ENCODE peak calls at places on chromosomes 5 and 9, in eight cellular contexts. One of them, this sample, is unnamed.
A peak's percentile ranks its signal among the peaks of the same experiment; 100 is the strongest.

GRCh38 chr5:107618233-107618632 is 52.5 kb downstream of the EFNA5 start:
- DNase-seq in stimulated activated CD4-positive, alpha-beta T cell treated with anti-CD3 and anti-CD28 coated beads, Interleukin-2, amount 100 ng/mL, for 48 hours: no peak
- DNase-seq in activated gamma-delta T cell treated with Interleukin-2 at 50 U/mL for 16 hours: no peak
- DNase-seq in activated CD4-positive, alpha-beta T cell treated with anti-CD3 and anti-CD28 coated beads, Interleukin-2, amount 50 U/mL, for 1 hour: no peak
- DNase-seq in amniotic stem cell: no peak
- DNase-seq in NCI-H2029: no peak
- DNase-seq in H4: peak; percentile 43
- DNase-seq in NCI-H2081: no peak
- DNase-seq in this sample: no peak

GRCh38 chr9:16213781-16214515 is 656.5 kb downstream of the BNC2 start:
- DNase-seq in H4: no peak
- DNase-seq in NCI-H2081: no peak
- DNase-seq in activated CD4-positive, alpha-beta T cell treated with anti-CD3 and anti-CD28 coated beads, Interleukin-2, amount 50 U/mL, for 1 hour: no peak
- DNase-seq in amniotic stem cell: peak; percentile 92
- DNase-seq in NCI-H2029: no peak
- DNase-seq in activated gamma-delta T cell treated with Interleukin-2 at 50 U/mL for 16 hours: no peak
- DNase-seq in stimulated activated CD4-positive, alpha-beta T cell treated with anti-CD3 and anti-CD28 coated beads, Interleukin-2, amount 100 ng/mL, for 48 hours: no peak
- DNase-seq in this sample: no peak

GRCh38 chr5:67976812-67977455 is 238.6 kb upstream of the PIK3R1 start:
- DNase-seq in activated CD4-positive, alpha-beta T cell treated with anti-CD3 and anti-CD28 coated beads, Interleukin-2, amount 50 U/mL, for 1 hour: no peak
- DNase-seq in stimulated activated CD4-positive, alpha-beta T cell treated with anti-CD3 and anti-CD28 coated beads, Interleukin-2, amount 100 ng/mL, for 48 hours: no peak
- DNase-seq in NCI-H2081: no peak
- DNase-seq in NCI-H2029: no peak
- DNase-seq in H4: no peak
- DNase-seq in amniotic stem cell: no peak
- DNase-seq in activated gamma-delta T cell treated with Interleukin-2 at 50 U/mL for 16 hours: no peak
- DNase-seq in this sample: no peak

GRCh38 chr9:15837079-15837679 is 284.3 kb downstream of the CCDC171 start:
- DNase-seq in amniotic stem cell: peak; percentile 10
- DNase-seq in H4: peak; percentile 52
- DNase-seq in activated CD4-positive, alpha-beta T cell treated with anti-CD3 and anti-CD28 coated beads, Interleukin-2, amount 50 U/mL, for 1 hour: no peak
- DNase-seq in NCI-H2081: peak; percentile 51
- DNase-seq in stimulated activated CD4-positive, alpha-beta T cell treated with anti-CD3 and anti-CD28 coated beads, Interleukin-2, amount 100 ng/mL, for 48 hours: peak; percentile 21
- DNase-seq in NCI-H2029: peak; percentile 29
- DNase-seq in activated gamma-delta T cell treated with Interleukin-2 at 50 U/mL for 16 hours: no peak
- DNase-seq in this sample: peak; percentile 64

GRCh38 chr5:180331647-180331950 is 21.5 kb downstream of the GFPT2 start:
- DNase-seq in NCI-H2081: no peak
- DNase-seq in activated gamma-delta T cell treated with Interleukin-2 at 50 U/mL for 16 hours: no peak
- DNase-seq in H4: peak; percentile 71
- DNase-seq in amniotic stem cell: no peak
- DNase-seq in stimulated activated CD4-positive, alpha-beta T cell treated with anti-CD3 and anti-CD28 coated beads, Interleukin-2, amount 100 ng/mL, for 48 hours: no peak
- DNase-seq in activated CD4-positive, alpha-beta T cell treated with anti-CD3 and anti-CD28 coated beads, Interleukin-2, amount 50 U/mL, for 1 hour: no peak
- DNase-seq in NCI-H2029: no peak
- DNase-seq in this sample: no peak

GRCh38 chr5:96844476-96844990 is 31.8 kb upstream of the ERAP2 start:
- DNase-seq in activated CD4-positive, alpha-beta T cell treated with anti-CD3 and anti-CD28 coated beads, Interleukin-2, amount 50 U/mL, for 1 hour: no peak
- DNase-seq in activated gamma-delta T cell treated with Interleukin-2 at 50 U/mL for 16 hours: no peak
- DNase-seq in NCI-H2081: no peak
- DNase-seq in amniotic stem cell: no peak
- DNase-seq in NCI-H2029: no peak
- DNase-seq in H4: peak; percentile 65
- DNase-seq in stimulated activated CD4-positive, alpha-beta T cell treated with anti-CD3 and anti-CD28 coated beads, Interleukin-2, amount 100 ng/mL, for 48 hours: no peak
- DNase-seq in this sample: no peak

GRCh38 chr5:149837680-149838269 is 106.8 kb downstream of the PDE6A start:
- DNase-seq in NCI-H2081: no peak
- DNase-seq in stimulated activated CD4-positive, alpha-beta T cell treated with anti-CD3 and anti-CD28 coated beads, Interleukin-2, amount 100 ng/mL, for 48 hours: no peak
- DNase-seq in H4: peak; percentile 62
- DNase-seq in activated CD4-positive, alpha-beta T cell treated with anti-CD3 and anti-CD28 coated beads, Interleukin-2, amount 50 U/mL, for 1 hour: no peak
- DNase-seq in NCI-H2029: peak; percentile 32
- DNase-seq in activated gamma-delta T cell treated with Interleukin-2 at 50 U/mL for 16 hours: no peak
- DNase-seq in amniotic stem cell: peak; percentile 7
- DNase-seq in this sample: peak; percentile 39

GRCh38 chr9:15160673-15161072 is 146.3 kb downstream of the TTC39B start:
- DNase-seq in stimulated activated CD4-positive, alpha-beta T cell treated with anti-CD3 and anti-CD28 coated beads, Interleukin-2, amount 100 ng/mL, for 48 hours: no peak
- DNase-seq in activated CD4-positive, alpha-beta T cell treated with anti-CD3 and anti-CD28 coated beads, Interleukin-2, amount 50 U/mL, for 1 hour: no peak
- DNase-seq in activated gamma-delta T cell treated with Interleukin-2 at 50 U/mL for 16 hours: no peak
- DNase-seq in amniotic stem cell: no peak
- DNase-seq in H4: peak; percentile 65
- DNase-seq in NCI-H2029: no peak
- DNase-seq in NCI-H2081: no peak
- DNase-seq in this sample: no peak

GRCh38 chr5:126015244-126016054 is 407.8 kb upstream of the GRAMD2B start:
- DNase-seq in H4: peak; percentile 40
- DNase-seq in amniotic stem cell: no peak
- DNase-seq in NCI-H2081: peak; percentile 67
- DNase-seq in activated gamma-delta T cell treated with Interleukin-2 at 50 U/mL for 16 hours: no peak
- DNase-seq in activated CD4-positive, alpha-beta T cell treated with anti-CD3 and anti-CD28 coated beads, Interleukin-2, amount 50 U/mL, for 1 hour: no peak
- DNase-seq in stimulated activated CD4-positive, alpha-beta T cell treated with anti-CD3 and anti-CD28 coated beads, Interleukin-2, amount 100 ng/mL, for 48 hours: no peak
- DNase-seq in NCI-H2029: no peak
- DNase-seq in this sample: peak; percentile 51

GRCh38 chr9:27065288-27065687 is 43.7 kb upstream of the TEK start:
- DNase-seq in stimulated activated CD4-positive, alpha-beta T cell treated with anti-CD3 and anti-CD28 coated beads, Interleukin-2, amount 100 ng/mL, for 48 hours: no peak
- DNase-seq in NCI-H2029: no peak
- DNase-seq in H4: no peak
- DNase-seq in activated gamma-delta T cell treated with Interleukin-2 at 50 U/mL for 16 hours: no peak
- DNase-seq in amniotic stem cell: no peak
- DNase-seq in activated CD4-positive, alpha-beta T cell treated with anti-CD3 and anti-CD28 coated beads, Interleukin-2, amount 50 U/mL, for 1 hour: no peak
- DNase-seq in NCI-H2081: no peak
- DNase-seq in this sample: no peak

GRCh38 chr5:55188656-55189380 is 15.8 kb upstream of the CDC20B start:
- DNase-seq in H4: no peak
- DNase-seq in NCI-H2029: peak; percentile 22
- DNase-seq in stimulated activated CD4-positive, alpha-beta T cell treated with anti-CD3 and anti-CD28 coated beads, Interleukin-2, amount 100 ng/mL, for 48 hours: no peak
- DNase-seq in amniotic stem cell: no peak
- DNase-seq in activated CD4-positive, alpha-beta T cell treated with anti-CD3 and anti-CD28 coated beads, Interleukin-2, amount 50 U/mL, for 1 hour: no peak
- DNase-seq in NCI-H2081: peak; percentile 35
- DNase-seq in activated gamma-delta T cell treated with Interleukin-2 at 50 U/mL for 16 hours: no peak
- DNase-seq in this sample: peak; percentile 89

GRCh38 chr9:36961568-36962360 is 72.3 kb downstream of the PAX5 start:
- DNase-seq in activated gamma-delta T cell treated with Interleukin-2 at 50 U/mL for 16 hours: no peak
- DNase-seq in stimulated activated CD4-positive, alpha-beta T cell treated with anti-CD3 and anti-CD28 coated beads, Interleukin-2, amount 100 ng/mL, for 48 hours: no peak
- DNase-seq in amniotic stem cell: no peak
- DNase-seq in activated CD4-positive, alpha-beta T cell treated with anti-CD3 and anti-CD28 coated beads, Interleukin-2, amount 50 U/mL, for 1 hour: no peak
- DNase-seq in H4: no peak
- DNase-seq in NCI-H2029: no peak
- DNase-seq in NCI-H2081: no peak
- DNase-seq in this sample: no peak

GRCh38 chr9:71916834-71917534 is 5.5 kb downstream of the C9orf85 start:
- DNase-seq in NCI-H2081: no peak
- DNase-seq in NCI-H2029: no peak
- DNase-seq in activated CD4-positive, alpha-beta T cell treated with anti-CD3 and anti-CD28 coated beads, Interleukin-2, amount 50 U/mL, for 1 hour: no peak
- DNase-seq in activated gamma-delta T cell treated with Interleukin-2 at 50 U/mL for 16 hours: no peak
- DNase-seq in amniotic stem cell: no peak
- DNase-seq in stimulated activated CD4-positive, alpha-beta T cell treated with anti-CD3 and anti-CD28 coated beads, Interleukin-2, amount 100 ng/mL, for 48 hours: no peak
- DNase-seq in H4: no peak
- DNase-seq in this sample: no peak

GRCh38 chr9:76886318-76886717 is 19.6 kb downstream of the PRUNE2 start:
- DNase-seq in activated gamma-delta T cell treated with Interleukin-2 at 50 U/mL for 16 hours: no peak
- DNase-seq in stimulated activated CD4-positive, alpha-beta T cell treated with anti-CD3 and anti-CD28 coated beads, Interleukin-2, amount 100 ng/mL, for 48 hours: no peak
- DNase-seq in NCI-H2029: no peak
- DNase-seq in NCI-H2081: no peak
- DNase-seq in activated CD4-positive, alpha-beta T cell treated with anti-CD3 and anti-CD28 coated beads, Interleukin-2, amount 50 U/mL, for 1 hour: no peak
- DNase-seq in amniotic stem cell: no peak
- DNase-seq in H4: no peak
- DNase-seq in this sample: no peak

GRCh38 chr9:13728917-13729811 is 449.7 kb upstream of the MPDZ start:
- DNase-seq in activated gamma-delta T cell treated with Interleukin-2 at 50 U/mL for 16 hours: no peak
- DNase-seq in amniotic stem cell: no peak
- DNase-seq in NCI-H2029: no peak
- DNase-seq in NCI-H2081: no peak
- DNase-seq in H4: peak; percentile 26
- DNase-seq in activated CD4-positive, alpha-beta T cell treated with anti-CD3 and anti-CD28 coated beads, Interleukin-2, amount 50 U/mL, for 1 hour: no peak
- DNase-seq in stimulated activated CD4-positive, alpha-beta T cell treated with anti-CD3 and anti-CD28 coated beads, Interleukin-2, amount 100 ng/mL, for 48 hours: no peak
- DNase-seq in this sample: no peak

GRCh38 chr5:143248822-143249579 is 154.5 kb downstream of the NR3C1 start:
- DNase-seq in activated CD4-positive, alpha-beta T cell treated with anti-CD3 and anti-CD28 coated beads, Interleukin-2, amount 50 U/mL, for 1 hour: no peak
- DNase-seq in stimulated activated CD4-positive, alpha-beta T cell treated with anti-CD3 and anti-CD28 coated beads, Interleukin-2, amount 100 ng/mL, for 48 hours: no peak
- DNase-seq in activated gamma-delta T cell treated with Interleukin-2 at 50 U/mL for 16 hours: no peak
- DNase-seq in H4: peak; percentile 67
- DNase-seq in amniotic stem cell: peak; percentile 48
- DNase-seq in NCI-H2081: no peak
- DNase-seq in NCI-H2029: no peak
- DNase-seq in this sample: no peak

GRCh38 chr5:7396169-7397004 is 449 bp downstream of the ADCY2 start:
- DNase-seq in activated gamma-delta T cell treated with Interleukin-2 at 50 U/mL for 16 hours: no peak
- DNase-seq in activated CD4-positive, alpha-beta T cell treated with anti-CD3 and anti-CD28 coated beads, Interleukin-2, amount 50 U/mL, for 1 hour: no peak
- DNase-seq in NCI-H2029: no peak
- DNase-seq in amniotic stem cell: no peak
- DNase-seq in stimulated activated CD4-positive, alpha-beta T cell treated with anti-CD3 and anti-CD28 coated beads, Interleukin-2, amount 100 ng/mL, for 48 hours: no peak
- DNase-seq in NCI-H2081: peak; percentile 25
- DNase-seq in H4: no peak
- DNase-seq in this sample: peak; percentile 84

GRCh38 chr5:139251281-139251687 is 42.3 kb upstream of the MATR3 start:
- DNase-seq in stimulated activated CD4-positive, alpha-beta T cell treated with anti-CD3 and anti-CD28 coated beads, Interleukin-2, amount 100 ng/mL, for 48 hours: no peak
- DNase-seq in amniotic stem cell: no peak
- DNase-seq in NCI-H2029: no peak
- DNase-seq in NCI-H2081: no peak
- DNase-seq in activated gamma-delta T cell treated with Interleukin-2 at 50 U/mL for 16 hours: peak; percentile 18
- DNase-seq in activated CD4-positive, alpha-beta T cell treated with anti-CD3 and anti-CD28 coated beads, Interleukin-2, amount 50 U/mL, for 1 hour: peak; percentile 24
- DNase-seq in H4: no peak
- DNase-seq in this sample: no peak

GRCh38 chr5:172502969-172503368 is 48.6 kb upstream of the SH3PXD2B start:
- DNase-seq in NCI-H2081: no peak
- DNase-seq in stimulated activated CD4-positive, alpha-beta T cell treated with anti-CD3 and anti-CD28 coated beads, Interleukin-2, amount 100 ng/mL, for 48 hours: no peak
- DNase-seq in amniotic stem cell: no peak
- DNase-seq in activated gamma-delta T cell treated with Interleukin-2 at 50 U/mL for 16 hours: no peak
- DNase-seq in activated CD4-positive, alpha-beta T cell treated with anti-CD3 and anti-CD28 coated beads, Interleukin-2, amount 50 U/mL, for 1 hour: no peak
- DNase-seq in NCI-H2029: no peak
- DNase-seq in H4: no peak
- DNase-seq in this sample: no peak

GRCh38 chr9:133347985-133348762 is at the start of the genes MED22 and RPL7A:
- DNase-seq in NCI-H2081: peak; percentile 95
- DNase-seq in NCI-H2029: peak; percentile 97
- DNase-seq in H4: peak; percentile 93
- DNase-seq in stimulated activated CD4-positive, alpha-beta T cell treated with anti-CD3 and anti-CD28 coated beads, Interleukin-2, amount 100 ng/mL, for 48 hours: peak; percentile 87
- DNase-seq in activated CD4-positive, alpha-beta T cell treated with anti-CD3 and anti-CD28 coated beads, Interleukin-2, amount 50 U/mL, for 1 hour: peak; percentile 88
- DNase-seq in amniotic stem cell: peak; percentile 92
- DNase-seq in activated gamma-delta T cell treated with Interleukin-2 at 50 U/mL for 16 hours: peak; percentile 91
- DNase-seq in this sample: peak; percentile 93

GRCh38 chr9:90830977-90831376 is 29.4 kb downstream of the SYK start:
- DNase-seq in H4: no peak
- DNase-seq in activated CD4-positive, alpha-beta T cell treated with anti-CD3 and anti-CD28 coated beads, Interleukin-2, amount 50 U/mL, for 1 hour: no peak
- DNase-seq in activated gamma-delta T cell treated with Interleukin-2 at 50 U/mL for 16 hours: no peak
- DNase-seq in stimulated activated CD4-positive, alpha-beta T cell treated with anti-CD3 and anti-CD28 coated beads, Interleukin-2, amount 100 ng/mL, for 48 hours: no peak
- DNase-seq in amniotic stem cell: no peak
- DNase-seq in NCI-H2029: peak; percentile 86
- DNase-seq in NCI-H2081: peak; percentile 30
- DNase-seq in this sample: no peak

GRCh38 chr5:88769165-88769564 is 113.8 kb downstream of the MEF2C start:
- DNase-seq in H4: no peak
- DNase-seq in stimulated activated CD4-positive, alpha-beta T cell treated with anti-CD3 and anti-CD28 coated beads, Interleukin-2, amount 100 ng/mL, for 48 hours: no peak
- DNase-seq in NCI-H2081: no peak
- DNase-seq in activated gamma-delta T cell treated with Interleukin-2 at 50 U/mL for 16 hours: no peak
- DNase-seq in activated CD4-positive, alpha-beta T cell treated with anti-CD3 and anti-CD28 coated beads, Interleukin-2, amount 50 U/mL, for 1 hour: no peak
- DNase-seq in NCI-H2029: no peak
- DNase-seq in amniotic stem cell: no peak
- DNase-seq in this sample: no peak

GRCh38 chr9:113454914-113455761 is 8.4 kb upstream of the RGS3 start:
- DNase-seq in NCI-H2029: peak; percentile 20
- DNase-seq in stimulated activated CD4-positive, alpha-beta T cell treated with anti-CD3 and anti-CD28 coated beads, Interleukin-2, amount 100 ng/mL, for 48 hours: no peak
- DNase-seq in activated CD4-positive, alpha-beta T cell treated with anti-CD3 and anti-CD28 coated beads, Interleukin-2, amount 50 U/mL, for 1 hour: no peak
- DNase-seq in activated gamma-delta T cell treated with Interleukin-2 at 50 U/mL for 16 hours: no peak
- DNase-seq in NCI-H2081: no peak
- DNase-seq in H4: peak; percentile 49
- DNase-seq in amniotic stem cell: peak; percentile 83
- DNase-seq in this sample: no peak

This sample was measured in NCI-H748 treated with DMSO at 0.1 percent for 48 hours.